ENCODE peak calls at places on chromosomes 2 and 18, in four cellular contexts. C, H, F and O are unnamed samples.
A peak's percentile ranks its signal among the peaks of the same experiment; 100 is the strongest.

GRCh38 chr18:39564716-39565115 is 1999.1 kb upstream of the CELF4 start:
- DNase-seq in C (no peak), H (no peak), F (no peak), O (no peak)

GRCh38 chr18:395481-396250 is 104.8 kb downstream of the COLEC12 start:
- DNase-seq in C (peak; percentile 70), H (no peak), F (no peak), O (no peak)

GRCh38 chr18:71405142-71405806 is 1116.4 kb downstream of the SOCS6 start:
- DNase-seq in C (no peak), H (no peak), F (no peak), O (no peak)

GRCh38 chr18:37309059-37309458 is 256.5 kb downstream of the CELF4 start:
- DNase-seq in C (no peak), H (no peak), F (no peak), O (no peak)

GRCh38 chr2:142165790-142166189 is 35.0 kb upstream of the LRP1B start:
- DNase-seq in C (peak; percentile 30), H (no peak), F (no peak), O (peak; percentile 37)

GRCh38 chr18:67282796-67283195 is 233.7 kb downstream of the DSEL start:
- DNase-seq in C (no peak), H (no peak), F (no peak), O (no peak)

GRCh38 chr2:118705032-118705431 is 142.4 kb downstream of the EN1 start:
- DNase-seq in C (no peak), H (no peak), F (no peak), O (no peak)

GRCh38 chr2:17245921-17246320 is 272.3 kb downstream of the RAD51AP2 start:
- DNase-seq in C (no peak), H (no peak), F (no peak), O (no peak)

GRCh38 chr2:25976884-25977741 is 5.2 kb downstream of the KIF3C start:
- DNase-seq in C (peak; percentile 65), H (no peak), F (no peak), O (no peak)

GRCh38 chr2:172253190-172254052 is 150.7 kb upstream of the DLX2 start:
- DNase-seq in C (peak; percentile 34), H (peak; percentile 38), F (no peak), O (no peak)

GRCh38 chr2:239322414-239323086 is 78.3 kb downstream of the HDAC4 start:
- DNase-seq in C (peak; percentile 8), H (peak; percentile 18), F (peak; percentile 16), O (no peak)

GRCh38 chr2:180472133-180472532 is 465.0 kb upstream of the CWC22 start:
- DNase-seq in C (no peak), H (no peak), F (no peak), O (no peak)

GRCh38 chr2:120394764-120395163 is 48.8 kb downstream of the INHBB start:
- DNase-seq in C (no peak), H (no peak), F (no peak), O (no peak)

GRCh38 chr18:44895176-44895798 is 214.6 kb downstream of the SETBP1 start:
- DNase-seq in C (peak; percentile 5), H (peak; percentile 11), F (no peak), O (peak; percentile 53)

DNA sequence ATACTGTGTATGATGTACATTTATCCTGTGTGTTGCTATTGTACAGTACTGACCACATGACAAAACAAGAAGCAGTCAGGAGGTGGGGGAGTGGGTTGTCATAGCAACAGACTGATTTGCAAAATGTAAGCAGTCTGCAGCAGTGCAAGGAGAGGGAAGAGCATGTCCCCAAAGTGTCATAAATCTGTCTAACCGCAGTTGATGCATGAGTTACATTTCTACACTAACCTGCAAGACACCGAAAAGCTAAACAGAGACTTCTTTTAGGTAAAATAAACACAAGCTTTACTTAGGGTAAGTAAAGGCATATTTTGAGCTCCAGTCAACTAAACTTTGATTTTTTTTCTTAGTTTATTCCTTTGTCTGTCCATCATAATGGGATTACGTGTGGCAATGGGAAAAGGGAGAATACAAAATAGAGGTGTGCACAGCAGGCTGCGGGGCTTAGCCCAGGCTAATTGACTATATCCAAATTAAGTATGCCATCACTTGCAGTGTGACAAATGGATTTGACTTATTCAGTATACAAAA is 134.5 kb downstream of the MEIS1 start:
- DNase-seq in C (no peak), H (no peak), F (no peak), O (no peak)
- TF ChIP-seq NRF1 in C (no peak), H (no peak), F (no peak), O (no peak)

GRCh38 chr18:48164701-48165100 is 234.2 kb upstream of the SMAD2 start:
- DNase-seq in C (no peak), H (no peak), F (no peak), O (no peak)
- TF ChIP-seq NRF1 in C (no peak), H (no peak), F (no peak), O (no peak)

GRCh38 chr2:101337877-101338276 is 29.4 kb upstream of the RNF149 start:
- DNase-seq in C (no peak), H (no peak), F (no peak), O (no peak)
- TF ChIP-seq NRF1 in C (no peak), H (no peak), F (no peak), O (no peak)

GRCh38 chr2:38997784-38998183 is 108.1 kb downstream of the ARHGEF33 start:
- DNase-seq in C (no peak), H (no peak), F (no peak), O (no peak)
- TF ChIP-seq NRF1 in C (no peak), H (no peak), F (no peak), O (no peak)

DNA sequence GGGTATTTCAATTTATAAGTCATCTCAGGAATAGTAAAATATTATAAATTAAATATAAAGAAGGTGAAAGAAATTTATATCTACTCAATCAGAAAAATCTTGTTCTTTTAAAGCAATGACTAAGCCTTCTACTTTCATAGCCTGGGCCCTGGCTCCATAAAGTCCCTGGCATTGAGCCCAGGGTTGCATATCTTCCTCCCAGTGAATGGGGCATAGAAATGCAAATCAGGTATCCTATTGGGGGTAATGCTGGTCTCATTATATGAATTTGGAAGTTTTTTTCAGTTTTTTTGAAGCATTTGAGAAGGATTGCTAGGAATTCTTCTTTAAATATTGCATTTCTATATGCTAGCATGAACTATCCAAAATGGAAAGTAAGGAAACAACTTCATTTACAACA is 73.9 kb upstream of the MC2R start:
- DNase-seq in C (no peak), H (no peak), F (no peak), O (no peak)
- TF ChIP-seq NRF1 in C (no peak), H (no peak), F (no peak), O (no peak)

GRCh38 chr2:36478999-36479398 is 119.0 kb downstream of the FEZ2 start:
- DNase-seq in C (no peak), H (no peak), F (no peak), O (no peak)
- TF ChIP-seq NRF1 in C (no peak), H (no peak), F (no peak), O (no peak)

GRCh38 chr2:58644992-58645391 is 403.9 kb upstream of the FANCL start:
- DNase-seq in C (no peak), H (no peak), F (no peak), O (no peak)
- TF ChIP-seq NRF1 in C (no peak), H (no peak), F (no peak), O (no peak)